ENCODE peak calls at places on chromosomes 4 and X, in five cellular contexts. One of them, this sample, is unnamed.

GRCh38 chr4:95319169-95319568 is 229.6 kb downstream of the UNC5C start:
- DNase-seq in IMR-90: no peak
- DNase-seq in neural progenitor cell: no peak
- DNase-seq in Panc1: no peak
- DNase-seq in naive thymus-derived CD4-positive, alpha-beta T cell: no peak
- DNase-seq in this sample: no peak

GRCh38 chr4:8083086-8083825 is 75.4 kb downstream of the ABLIM2 start:
- DNase-seq in IMR-90: no peak
- DNase-seq in neural progenitor cell: no peak
- DNase-seq in naive thymus-derived CD4-positive, alpha-beta T cell: no peak
- DNase-seq in Panc1: no peak
- DNase-seq in this sample: no peak

GRCh38 chr4:59608466-59608865 is 1591.7 kb upstream of the ADGRL3 start:
- DNase-seq in Panc1: no peak
- DNase-seq in naive thymus-derived CD4-positive, alpha-beta T cell: no peak
- DNase-seq in IMR-90: no peak
- DNase-seq in neural progenitor cell: no peak
- DNase-seq in this sample: no peak

GRCh38 chr4:23922535-23923115 is 32.8 kb upstream of the PPARGC1A start:
- DNase-seq in neural progenitor cell: peak; percentile 31
- DNase-seq in IMR-90: no peak
- DNase-seq in Panc1: no peak
- DNase-seq in naive thymus-derived CD4-positive, alpha-beta T cell: no peak
- DNase-seq in this sample: peak; percentile 49

GRCh38 chr4:183318656-183319055 is 1.4 kb downstream of the CLDN22 start:
- DNase-seq in IMR-90: no peak
- DNase-seq in naive thymus-derived CD4-positive, alpha-beta T cell: no peak
- DNase-seq in neural progenitor cell: no peak
- DNase-seq in Panc1: no peak
- DNase-seq in this sample: no peak

GRCh38 chr4:33715996-33716395 is 2528.3 kb downstream of the ARAP2 start:
- DNase-seq in IMR-90: no peak
- DNase-seq in naive thymus-derived CD4-positive, alpha-beta T cell: no peak
- DNase-seq in Panc1: no peak
- DNase-seq in neural progenitor cell: no peak
- DNase-seq in this sample: no peak

GRCh38 chrX:112851806-112852205 is 11.2 kb upstream of the AMOT start:
- DNase-seq in neural progenitor cell: no peak
- DNase-seq in IMR-90: peak; percentile 73
- DNase-seq in naive thymus-derived CD4-positive, alpha-beta T cell: no peak
- DNase-seq in Panc1: no peak
- DNase-seq in this sample: no peak

GRCh38 chrX:51641421-51642021 is 22.8 kb upstream of the CENPVL3 start:
- DNase-seq in Panc1: peak; percentile 5
- DNase-seq in naive thymus-derived CD4-positive, alpha-beta T cell: peak; percentile 23
- DNase-seq in IMR-90: peak; percentile 60
- DNase-seq in neural progenitor cell: peak; percentile 67
- DNase-seq in this sample: peak; percentile 10

GRCh38 chrX:129759576-129760061 is 20.1 kb upstream of the SASH3 start:
- DNase-seq in Panc1: no peak
- DNase-seq in neural progenitor cell: peak; percentile 34
- DNase-seq in IMR-90: peak; percentile 83
- DNase-seq in naive thymus-derived CD4-positive, alpha-beta T cell: peak; percentile 69
- DNase-seq in this sample: peak; percentile 64

GRCh38 chrX:24231169-24231568 is 81.6 kb downstream of the ZFX start:
- DNase-seq in naive thymus-derived CD4-positive, alpha-beta T cell: no peak
- DNase-seq in Panc1: no peak
- DNase-seq in neural progenitor cell: no peak
- DNase-seq in IMR-90: peak; percentile 93
- DNase-seq in this sample: peak; percentile 49

GRCh38 chr4:86141166-86141565 is 218.7 kb downstream of the MAPK10 start:
- DNase-seq in neural progenitor cell: no peak
- DNase-seq in Panc1: no peak
- DNase-seq in naive thymus-derived CD4-positive, alpha-beta T cell: no peak
- DNase-seq in IMR-90: no peak
- DNase-seq in this sample: no peak

GRCh38 chrX:9131066-9131465 is 97.1 kb upstream of the FAM9B start:
- DNase-seq in naive thymus-derived CD4-positive, alpha-beta T cell: no peak
- DNase-seq in Panc1: no peak
- DNase-seq in IMR-90: peak; percentile 24
- DNase-seq in neural progenitor cell: no peak
- DNase-seq in this sample: no peak

GRCh38 chr4:112038861-112039260 is 106.4 kb upstream of the FAM241A start:
- DNase-seq in neural progenitor cell: no peak
- DNase-seq in Panc1: no peak
- DNase-seq in IMR-90: peak; percentile 4
- DNase-seq in naive thymus-derived CD4-positive, alpha-beta T cell: no peak
- DNase-seq in this sample: no peak

GRCh38 chr4:5998333-5998936 is 19.8 kb downstream of the C4orf50 start:
- DNase-seq in neural progenitor cell: peak; percentile 90
- DNase-seq in naive thymus-derived CD4-positive, alpha-beta T cell: peak; percentile 18
- DNase-seq in Panc1: peak; percentile 41
- DNase-seq in IMR-90: peak; percentile 61
- DNase-seq in this sample: no peak

GRCh38 chr4:6381571-6382123 is 90.8 kb downstream of the PPP2R2C start:
- DNase-seq in IMR-90: no peak
- DNase-seq in Panc1: no peak
- DNase-seq in neural progenitor cell: no peak
- DNase-seq in naive thymus-derived CD4-positive, alpha-beta T cell: no peak
- DNase-seq in this sample: no peak

GRCh38 chr4:126899382-126899801 is 733.4 kb upstream of the INTU start:
- DNase-seq in Panc1: no peak
- DNase-seq in neural progenitor cell: no peak
- DNase-seq in IMR-90: peak; percentile 94
- DNase-seq in naive thymus-derived CD4-positive, alpha-beta T cell: no peak
- DNase-seq in this sample: peak; percentile 9

GRCh38 chr4:76504613-76505465 is 69.8 kb downstream of the SHROOM3 start:
- DNase-seq in neural progenitor cell: peak; percentile 53
- DNase-seq in Panc1: no peak
- DNase-seq in naive thymus-derived CD4-positive, alpha-beta T cell: peak; percentile 39
- DNase-seq in IMR-90: peak; percentile 63
- DNase-seq in this sample: peak; percentile 61

GRCh38 chr4:176792348-176793059 is at the start of gene VEGFC:
- DNase-seq in Panc1: no peak
- DNase-seq in IMR-90: peak; percentile 73
- DNase-seq in neural progenitor cell: peak; percentile 89
- DNase-seq in naive thymus-derived CD4-positive, alpha-beta T cell: no peak
- DNase-seq in this sample: peak; percentile 61

GRCh38 chr4:125838239-125838601 is 523.5 kb downstream of the FAT4 start:
- DNase-seq in neural progenitor cell: no peak
- DNase-seq in IMR-90: no peak
- DNase-seq in Panc1: no peak
- DNase-seq in naive thymus-derived CD4-positive, alpha-beta T cell: no peak
- DNase-seq in this sample: no peak

GRCh38 chr4:120466429-120466828 is 399.8 kb upstream of the MAD2L1 start:
- DNase-seq in neural progenitor cell: peak; percentile 78
- DNase-seq in Panc1: no peak
- DNase-seq in IMR-90: no peak
- DNase-seq in naive thymus-derived CD4-positive, alpha-beta T cell: no peak
- DNase-seq in this sample: no peak

GRCh38 chrX:139708067-139708466 is at the start of gene MCF2:
- DNase-seq in neural progenitor cell: no peak
- DNase-seq in IMR-90: no peak
- DNase-seq in Panc1: no peak
- DNase-seq in naive thymus-derived CD4-positive, alpha-beta T cell: no peak
- DNase-seq in this sample: no peak

GRCh38 chr4:6393066-6393465 is 79.3 kb downstream of the PPP2R2C start:
- DNase-seq in neural progenitor cell: no peak
- DNase-seq in Panc1: no peak
- DNase-seq in naive thymus-derived CD4-positive, alpha-beta T cell: no peak
- DNase-seq in IMR-90: no peak
- DNase-seq in this sample: no peak

GRCh38 chr4:168309781-168310180 is 8.8 kb downstream of the DDX60 start:
- DNase-seq in neural progenitor cell: no peak
- DNase-seq in Panc1: no peak
- DNase-seq in IMR-90: peak; percentile 34
- DNase-seq in naive thymus-derived CD4-positive, alpha-beta T cell: no peak
- DNase-seq in this sample: no peak

GRCh38 chr4:143700420-143701352 is at the start of gene FREM3:
- DNase-seq in IMR-90: no peak
- DNase-seq in Panc1: no peak
- DNase-seq in naive thymus-derived CD4-positive, alpha-beta T cell: no peak
- DNase-seq in neural progenitor cell: peak; percentile 55
- DNase-seq in this sample: no peak

GRCh38 chr4:76197001-76197743 is 16.5 kb downstream of the SCARB2 start:
- DNase-seq in neural progenitor cell: no peak
- DNase-seq in naive thymus-derived CD4-positive, alpha-beta T cell: no peak
- DNase-seq in Panc1: no peak
- DNase-seq in IMR-90: peak; percentile 41
- DNase-seq in this sample: no peak

GRCh38 chr4:48035952-48036351 is 19.4 kb downstream of the NIPAL1 start:
- DNase-seq in IMR-90: no peak
- DNase-seq in naive thymus-derived CD4-positive, alpha-beta T cell: no peak
- DNase-seq in Panc1: no peak
- DNase-seq in neural progenitor cell: no peak
- DNase-seq in this sample: no peak

GRCh38 chr4:5526070-5526831 is 182.1 kb downstream of the EVC2 start:
- DNase-seq in naive thymus-derived CD4-positive, alpha-beta T cell: no peak
- DNase-seq in neural progenitor cell: peak; percentile 35
- DNase-seq in Panc1: no peak
- DNase-seq in IMR-90: no peak
- DNase-seq in this sample: no peak

DNA sequence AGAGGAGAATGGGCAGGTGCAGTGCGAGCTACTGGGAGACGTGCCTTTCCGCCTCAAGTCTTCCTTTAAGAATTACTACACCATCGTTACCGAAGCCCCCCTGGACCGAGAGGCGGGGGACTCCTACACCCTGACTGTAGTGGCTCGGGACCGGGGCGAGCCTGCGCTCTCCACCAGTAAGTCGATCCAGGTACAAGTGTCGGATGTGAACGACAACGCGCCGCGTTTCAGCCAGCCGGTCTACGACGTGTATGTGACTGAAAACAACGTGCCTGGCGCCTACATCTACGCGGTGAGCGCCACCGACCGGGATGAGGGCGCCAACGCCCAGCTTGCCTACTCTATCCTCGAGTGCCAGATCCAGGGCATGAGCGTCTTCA is 2.2 kb downstream of the PCDH10 start:
- DNase-seq in Panc1: no peak
- DNase-seq in neural progenitor cell: peak; percentile 67
- DNase-seq in IMR-90: no peak
- DNase-seq in naive thymus-derived CD4-positive, alpha-beta T cell: no peak
- DNase-seq in this sample: no peak
- H3K27me3 ChIP-seq in Panc1: no peaks in the 10 kb centered on the region
- H3K27me3 ChIP-seq in neural progenitor cell: peaks cover 82% of the 10 kb centered on the region
- H3K27me3 ChIP-seq in IMR-90: peaks cover 46% of the 10 kb centered on the region
- H3K27me3 ChIP-seq in naive thymus-derived CD4-positive, alpha-beta T cell: no peaks in the 10 kb centered on the region
- H3K27me3 ChIP-seq in this sample: peaks cover 26% of the 10 kb centered on the region

GRCh38 chr4:22689428-22689827 is 3.3 kb upstream of the GBA3 start:
- DNase-seq in naive thymus-derived CD4-positive, alpha-beta T cell: peak; percentile 25
- DNase-seq in neural progenitor cell: no peak
- DNase-seq in Panc1: no peak
- DNase-seq in IMR-90: no peak
- DNase-seq in this sample: no peak
- H3K4me1 ChIP-seq in naive thymus-derived CD4-positive, alpha-beta T cell: no peaks in the 10 kb centered on the region
- H3K4me1 ChIP-seq in neural progenitor cell: no peaks in the 10 kb centered on the region
- H3K4me1 ChIP-seq in Panc1: no peaks in the 10 kb centered on the region
- H3K4me1 ChIP-seq in IMR-90: no peaks in the 10 kb centered on the region
- H3K4me1 ChIP-seq in this sample: no peaks in the 10 kb centered on the region

DNA sequence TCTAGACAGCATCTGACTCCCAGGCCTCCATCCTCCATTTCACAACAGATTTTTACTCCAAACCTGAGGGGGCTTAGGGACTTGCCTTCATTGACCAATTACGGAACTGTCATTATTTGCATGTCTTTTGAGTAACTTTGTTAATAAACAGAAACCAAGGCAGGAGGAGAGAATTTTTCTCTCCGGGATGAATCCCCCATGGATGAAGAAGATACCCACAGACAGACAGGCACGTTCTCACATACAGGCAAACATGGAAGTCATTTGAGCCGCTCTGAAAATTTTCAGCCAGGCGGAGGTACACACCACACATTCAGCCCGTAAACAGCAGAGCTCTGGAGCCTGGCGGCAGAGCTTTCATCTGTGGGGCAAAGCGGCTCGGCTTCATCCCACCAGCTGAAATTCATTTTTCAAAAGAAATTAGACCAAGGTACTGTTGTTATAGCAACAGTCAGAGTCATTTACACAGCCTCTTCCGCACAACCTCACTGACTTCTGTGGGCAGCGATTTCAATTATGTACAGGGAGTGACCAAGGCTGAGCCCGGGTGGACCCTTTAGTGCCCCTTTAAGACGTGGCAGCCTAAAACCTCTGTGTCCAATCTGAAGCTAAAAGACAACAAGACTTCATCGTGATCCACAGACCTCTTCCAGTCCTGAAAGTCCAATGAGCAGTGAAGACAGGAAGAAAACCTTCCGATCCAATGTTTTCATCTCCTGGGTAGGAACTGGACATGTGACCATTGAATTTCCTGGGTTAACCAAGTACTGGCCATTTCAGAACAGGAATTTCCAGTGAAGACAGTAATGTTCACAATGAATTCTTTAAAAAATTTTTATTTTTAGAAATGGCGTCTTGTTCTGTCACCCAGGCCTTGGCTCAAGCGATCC is 237.0 kb downstream of the MGST2 start:
- DNase-seq in Panc1: no peak
- DNase-seq in IMR-90: peak; percentile 20
- DNase-seq in naive thymus-derived CD4-positive, alpha-beta T cell: no peak
- DNase-seq in neural progenitor cell: no peak
- DNase-seq in this sample: no peak
- H3K4me3 ChIP-seq in Panc1: no peak overlapping the region
- H3K4me3 ChIP-seq in IMR-90: peak overlapping the region; percentile 38
- H3K4me3 ChIP-seq in naive thymus-derived CD4-positive, alpha-beta T cell: no peak overlapping the region
- H3K4me3 ChIP-seq in neural progenitor cell: no peak overlapping the region
- H3K4me3 ChIP-seq in this sample: peak overlapping the region; percentile 24

DNA sequence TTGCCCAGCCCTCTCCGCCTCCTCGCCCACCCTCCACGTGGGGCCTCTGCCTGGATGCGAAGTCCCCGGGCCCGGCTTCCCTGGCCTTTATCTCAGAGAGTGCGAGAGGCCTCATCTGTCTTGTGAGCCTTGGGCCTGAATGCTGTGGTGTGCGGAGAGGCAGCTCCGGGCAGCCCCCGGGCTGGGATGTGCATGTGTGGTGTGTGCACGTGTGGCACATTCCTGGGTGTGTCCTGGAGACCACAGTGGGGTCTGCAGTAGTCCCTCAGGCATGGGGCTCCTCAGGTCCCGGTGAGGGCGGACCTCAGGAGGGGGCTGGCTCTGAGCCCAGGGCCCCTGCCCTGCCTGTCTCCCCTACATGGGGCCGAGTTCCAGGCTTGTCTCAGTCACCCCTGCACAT is 31.4 kb downstream of the DOK7 start:
- DNase-seq in Panc1: no peak
- DNase-seq in naive thymus-derived CD4-positive, alpha-beta T cell: no peak
- DNase-seq in neural progenitor cell: peak; percentile 39
- DNase-seq in IMR-90: no peak
- DNase-seq in this sample: no peak
- H3K27me3 ChIP-seq in Panc1: no peaks in the 10 kb centered on the region
- H3K27me3 ChIP-seq in naive thymus-derived CD4-positive, alpha-beta T cell: no peaks in the 10 kb centered on the region
- H3K27me3 ChIP-seq in neural progenitor cell: peaks cover 58% of the 10 kb centered on the region
- H3K27me3 ChIP-seq in IMR-90: peaks cover 4% of the 10 kb centered on the region
- H3K27me3 ChIP-seq in this sample: no peaks in the 10 kb centered on the region

DNA sequence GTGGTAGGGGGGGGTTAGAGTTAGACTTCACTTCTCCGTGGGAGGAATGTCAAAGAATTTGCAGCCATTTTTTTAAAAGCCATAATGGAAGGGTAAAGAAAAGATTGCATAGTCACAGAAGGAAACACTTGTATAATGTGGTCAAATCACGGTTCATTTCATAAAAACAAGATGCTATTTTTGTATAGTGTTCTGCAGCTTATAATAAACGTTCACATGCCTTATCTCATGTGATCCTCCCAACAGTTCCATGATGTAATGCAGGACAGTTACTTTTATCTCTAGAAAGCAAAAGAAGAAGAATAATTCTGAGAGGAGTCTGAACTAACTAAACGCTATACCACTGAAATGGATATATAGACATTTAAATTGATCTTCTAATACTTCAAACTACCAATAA is 71.3 kb upstream of the CAMK2D start:
- DNase-seq in Panc1: no peak
- DNase-seq in naive thymus-derived CD4-positive, alpha-beta T cell: no peak
- DNase-seq in IMR-90: no peak
- DNase-seq in neural progenitor cell: no peak
- DNase-seq in this sample: no peak
- H3K4me1 ChIP-seq in Panc1: no peaks in the 10 kb centered on the region
- H3K4me1 ChIP-seq in naive thymus-derived CD4-positive, alpha-beta T cell: no peaks in the 10 kb centered on the region
- H3K4me1 ChIP-seq in IMR-90: peaks cover 10% of the 10 kb centered on the region
- H3K4me1 ChIP-seq in neural progenitor cell: no peaks in the 10 kb centered on the region
- H3K4me1 ChIP-seq in this sample: peaks cover 18% of the 10 kb centered on the region

This sample was measured in SJSA1.